ENCODE peak calls at places on chromosome X, in ten cellular contexts. One of them, this sample, is unnamed.

GRCh38 chrX:64097891-64098290 is 107.6 kb downstream of the AMER1 start:
- DNase-seq in GM06990: no peak
- DNase-seq in fibroblast of villous mesenchyme: no peak
- DNase-seq in AG10803: no peak
- DNase-seq in brain microvascular endothelial cell: no peak
- DNase-seq in cardiac fibroblast: no peak
- DNase-seq in heart left ventricle: no peak
- DNase-seq in ascending aorta: no peak
- DNase-seq in activated CD8-positive, alpha-beta T cell treated with anti-CD3 and anti-CD28 coated beads for 36 hours: peak; percentile 1
- DNase-seq in endothelial cell: no peak
- DNase-seq in this sample: no peak

GRCh38 chrX:38959736-38960534 is 158.7 kb downstream of the MID1IP1 start:
- DNase-seq in endothelial cell: no peak
- DNase-seq in brain microvascular endothelial cell: no peak
- DNase-seq in GM06990: no peak
- DNase-seq in ascending aorta: no peak
- DNase-seq in AG10803: peak; percentile 42
- DNase-seq in heart left ventricle: peak; percentile 6
- DNase-seq in activated CD8-positive, alpha-beta T cell treated with anti-CD3 and anti-CD28 coated beads for 36 hours: no peak
- DNase-seq in cardiac fibroblast: peak; percentile 67
- DNase-seq in fibroblast of villous mesenchyme: peak; percentile 16
- DNase-seq in this sample: no peak

GRCh38 chrX:15114865-15115566 is 154.9 kb downstream of the ASB9 start:
- DNase-seq in activated CD8-positive, alpha-beta T cell treated with anti-CD3 and anti-CD28 coated beads for 36 hours: no peak
- DNase-seq in heart left ventricle: no peak
- DNase-seq in ascending aorta: no peak
- DNase-seq in AG10803: no peak
- DNase-seq in fibroblast of villous mesenchyme: peak; percentile 0
- DNase-seq in GM06990: no peak
- DNase-seq in brain microvascular endothelial cell: no peak
- DNase-seq in endothelial cell: no peak
- DNase-seq in cardiac fibroblast: no peak
- DNase-seq in this sample: no peak

GRCh38 chrX:20606831-20607230 is 340.1 kb upstream of the RPS6KA3 start:
- DNase-seq in activated CD8-positive, alpha-beta T cell treated with anti-CD3 and anti-CD28 coated beads for 36 hours: no peak
- DNase-seq in ascending aorta: no peak
- DNase-seq in heart left ventricle: no peak
- DNase-seq in endothelial cell: no peak
- DNase-seq in fibroblast of villous mesenchyme: no peak
- DNase-seq in AG10803: no peak
- DNase-seq in cardiac fibroblast: no peak
- DNase-seq in GM06990: no peak
- DNase-seq in brain microvascular endothelial cell: no peak
- DNase-seq in this sample: no peak

GRCh38 chrX:14676431-14676830 is 147.1 kb downstream of the GLRA2 start:
- DNase-seq in ascending aorta: no peak
- DNase-seq in GM06990: no peak
- DNase-seq in fibroblast of villous mesenchyme: peak; percentile 11
- DNase-seq in AG10803: no peak
- DNase-seq in activated CD8-positive, alpha-beta T cell treated with anti-CD3 and anti-CD28 coated beads for 36 hours: no peak
- DNase-seq in endothelial cell: no peak
- DNase-seq in brain microvascular endothelial cell: no peak
- DNase-seq in heart left ventricle: no peak
- DNase-seq in cardiac fibroblast: peak; percentile 11
- DNase-seq in this sample: no peak

GRCh38 chrX:13167444-13168207 is 123.2 kb upstream of the FAM9C start:
- DNase-seq in AG10803: peak; percentile 69
- DNase-seq in heart left ventricle: peak; percentile 46
- DNase-seq in activated CD8-positive, alpha-beta T cell treated with anti-CD3 and anti-CD28 coated beads for 36 hours: peak; percentile 20
- DNase-seq in brain microvascular endothelial cell: no peak
- DNase-seq in fibroblast of villous mesenchyme: peak; percentile 46
- DNase-seq in cardiac fibroblast: peak; percentile 69
- DNase-seq in ascending aorta: no peak
- DNase-seq in GM06990: no peak
- DNase-seq in endothelial cell: no peak
- DNase-seq in this sample: peak; percentile 7

GRCh38 chrX:150854856-150855255 is 43.6 kb downstream of the CD99L2 start:
- DNase-seq in GM06990: no peak
- DNase-seq in cardiac fibroblast: no peak
- DNase-seq in brain microvascular endothelial cell: no peak
- DNase-seq in activated CD8-positive, alpha-beta T cell treated with anti-CD3 and anti-CD28 coated beads for 36 hours: no peak
- DNase-seq in fibroblast of villous mesenchyme: no peak
- DNase-seq in heart left ventricle: no peak
- DNase-seq in endothelial cell: no peak
- DNase-seq in AG10803: no peak
- DNase-seq in ascending aorta: no peak
- DNase-seq in this sample: no peak

GRCh38 chrX:132001127-132001526 is 22.0 kb upstream of the STK26 start:
- DNase-seq in endothelial cell: no peak
- DNase-seq in ascending aorta: no peak
- DNase-seq in cardiac fibroblast: no peak
- DNase-seq in activated CD8-positive, alpha-beta T cell treated with anti-CD3 and anti-CD28 coated beads for 36 hours: peak; percentile 43
- DNase-seq in brain microvascular endothelial cell: no peak
- DNase-seq in fibroblast of villous mesenchyme: no peak
- DNase-seq in GM06990: no peak
- DNase-seq in AG10803: no peak
- DNase-seq in heart left ventricle: no peak
- DNase-seq in this sample: no peak

GRCh38 chrX:19906293-19906692 is 18.9 kb upstream of the SH3KBP1 start:
- DNase-seq in AG10803: no peak
- DNase-seq in GM06990: no peak
- DNase-seq in brain microvascular endothelial cell: no peak
- DNase-seq in ascending aorta: no peak
- DNase-seq in endothelial cell: no peak
- DNase-seq in fibroblast of villous mesenchyme: no peak
- DNase-seq in heart left ventricle: no peak
- DNase-seq in activated CD8-positive, alpha-beta T cell treated with anti-CD3 and anti-CD28 coated beads for 36 hours: no peak
- DNase-seq in cardiac fibroblast: no peak
- DNase-seq in this sample: no peak

GRCh38 chrX:115504167-115504566 is 56.8 kb upstream of the PLS3 start:
- DNase-seq in heart left ventricle: no peak
- DNase-seq in cardiac fibroblast: no peak
- DNase-seq in ascending aorta: no peak
- DNase-seq in AG10803: no peak
- DNase-seq in fibroblast of villous mesenchyme: no peak
- DNase-seq in GM06990: peak; percentile 20
- DNase-seq in activated CD8-positive, alpha-beta T cell treated with anti-CD3 and anti-CD28 coated beads for 36 hours: no peak
- DNase-seq in brain microvascular endothelial cell: no peak
- DNase-seq in endothelial cell: no peak
- DNase-seq in this sample: no peak

GRCh38 chrX:54921427-54922021 is 900 bp downstream of the TRO start:
- DNase-seq in GM06990: peak; percentile 24
- DNase-seq in fibroblast of villous mesenchyme: peak; percentile 59
- DNase-seq in endothelial cell: peak; percentile 72
- DNase-seq in heart left ventricle: peak; percentile 67
- DNase-seq in cardiac fibroblast: peak; percentile 57
- DNase-seq in ascending aorta: no peak
- DNase-seq in AG10803: peak; percentile 52
- DNase-seq in brain microvascular endothelial cell: peak; percentile 50
- DNase-seq in activated CD8-positive, alpha-beta T cell treated with anti-CD3 and anti-CD28 coated beads for 36 hours: peak; percentile 56
- DNase-seq in this sample: peak; percentile 66

GRCh38 chrX:151776113-151776790 is 41.7 kb downstream of the CNGA2 start:
- DNase-seq in AG10803: peak; percentile 3
- DNase-seq in fibroblast of villous mesenchyme: no peak
- DNase-seq in brain microvascular endothelial cell: no peak
- DNase-seq in cardiac fibroblast: peak; percentile 12
- DNase-seq in heart left ventricle: peak; percentile 5
- DNase-seq in activated CD8-positive, alpha-beta T cell treated with anti-CD3 and anti-CD28 coated beads for 36 hours: no peak
- DNase-seq in endothelial cell: no peak
- DNase-seq in ascending aorta: no peak
- DNase-seq in GM06990: no peak
- DNase-seq in this sample: no peak

DNA sequence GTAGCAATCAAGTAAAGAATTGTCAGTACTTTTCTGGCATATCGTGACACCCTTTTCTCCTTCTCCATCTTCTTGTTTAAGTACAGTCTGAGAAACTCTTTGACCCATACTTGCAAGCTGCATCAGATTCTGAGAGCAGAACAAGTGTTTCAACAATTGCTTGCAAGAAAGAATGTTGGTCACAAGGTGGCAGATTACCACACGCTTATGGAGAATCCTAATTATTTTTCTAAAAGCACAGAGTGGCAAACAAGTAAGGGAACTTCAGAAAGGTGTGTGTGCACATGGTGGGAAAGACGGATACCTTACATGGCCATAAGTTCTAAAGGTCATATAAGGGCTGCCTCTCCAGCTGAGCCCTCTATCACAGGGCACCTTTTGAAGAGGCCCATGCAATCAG is 136.4 kb upstream of the FGF13 start:
- DNase-seq in cardiac fibroblast: peak; percentile 3
- DNase-seq in AG10803: peak; percentile 51
- DNase-seq in brain microvascular endothelial cell: no peak
- DNase-seq in activated CD8-positive, alpha-beta T cell treated with anti-CD3 and anti-CD28 coated beads for 36 hours: no peak
- DNase-seq in GM06990: no peak
- DNase-seq in heart left ventricle: no peak
- DNase-seq in fibroblast of villous mesenchyme: peak; percentile 32
- DNase-seq in endothelial cell: no peak
- DNase-seq in ascending aorta: no peak
- DNase-seq in this sample: no peak
- TF ChIP-seq CTCF in cardiac fibroblast: no peak
- TF ChIP-seq CTCF in AG10803: peak; percentile 50
- TF ChIP-seq CTCF in brain microvascular endothelial cell: no peak
- TF ChIP-seq CTCF in activated CD8-positive, alpha-beta T cell treated with anti-CD3 and anti-CD28 coated beads for 36 hours: no peak
- TF ChIP-seq CTCF in GM06990: no peak
- TF ChIP-seq CTCF in heart left ventricle: peak; percentile 14
- TF ChIP-seq CTCF in fibroblast of villous mesenchyme: peak; percentile 17
- TF ChIP-seq CTCF in endothelial cell: no peak
- TF ChIP-seq CTCF in ascending aorta: no peak
- TF ChIP-seq CTCF in this sample: no peak

DNA sequence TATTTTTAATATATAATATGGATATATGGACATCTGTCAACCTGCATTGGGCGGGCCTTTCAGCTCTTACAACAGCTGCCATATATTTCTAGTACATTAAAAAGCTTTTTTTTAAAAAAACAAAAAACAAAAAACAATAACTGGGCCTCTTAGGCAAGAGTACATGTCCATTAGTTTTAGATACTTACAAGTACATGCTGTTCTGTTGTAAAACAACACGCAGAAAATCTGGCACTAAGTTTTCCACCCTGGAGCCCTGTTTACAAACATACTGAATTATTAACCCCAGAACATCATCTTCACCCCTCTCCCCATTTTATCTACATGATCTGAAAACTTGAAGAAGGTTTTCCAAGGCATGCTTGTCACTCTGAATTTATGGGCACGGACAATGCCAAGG is 29.8 kb downstream of the RAI2 start:
- DNase-seq in fibroblast of villous mesenchyme: peak; percentile 12
- DNase-seq in endothelial cell: no peak
- DNase-seq in cardiac fibroblast: no peak
- DNase-seq in AG10803: no peak
- DNase-seq in brain microvascular endothelial cell: no peak
- DNase-seq in activated CD8-positive, alpha-beta T cell treated with anti-CD3 and anti-CD28 coated beads for 36 hours: no peak
- DNase-seq in heart left ventricle: no peak
- DNase-seq in GM06990: no peak
- DNase-seq in ascending aorta: no peak
- DNase-seq in this sample: no peak
- TF ChIP-seq CTCF in fibroblast of villous mesenchyme: no peak
- TF ChIP-seq CTCF in endothelial cell: no peak
- TF ChIP-seq CTCF in cardiac fibroblast: no peak
- TF ChIP-seq CTCF in AG10803: no peak
- TF ChIP-seq CTCF in brain microvascular endothelial cell: no peak
- TF ChIP-seq CTCF in activated CD8-positive, alpha-beta T cell treated with anti-CD3 and anti-CD28 coated beads for 36 hours: no peak
- TF ChIP-seq CTCF in heart left ventricle: no peak
- TF ChIP-seq CTCF in GM06990: no peak
- TF ChIP-seq CTCF in ascending aorta: no peak
- TF ChIP-seq CTCF in this sample: no peak

GRCh38 chrX:72568406-72569092 is 4.1 kb downstream of the HDAC8 start:
- DNase-seq in activated CD8-positive, alpha-beta T cell treated with anti-CD3 and anti-CD28 coated beads for 36 hours: no peak
- DNase-seq in cardiac fibroblast: peak; percentile 67
- DNase-seq in heart left ventricle: no peak
- DNase-seq in AG10803: no peak
- DNase-seq in fibroblast of villous mesenchyme: peak; percentile 17
- DNase-seq in endothelial cell: no peak
- DNase-seq in ascending aorta: no peak
- DNase-seq in brain microvascular endothelial cell: peak; percentile 56
- DNase-seq in GM06990: no peak
- DNase-seq in this sample: no peak

GRCh38 chrX:72569786-72570185 is 2.9 kb downstream of the HDAC8 start:
- DNase-seq in brain microvascular endothelial cell: peak; percentile 63
- DNase-seq in fibroblast of villous mesenchyme: peak; percentile 25
- DNase-seq in heart left ventricle: no peak
- DNase-seq in endothelial cell: no peak
- DNase-seq in ascending aorta: no peak
- DNase-seq in activated CD8-positive, alpha-beta T cell treated with anti-CD3 and anti-CD28 coated beads for 36 hours: peak; percentile 33
- DNase-seq in GM06990: no peak
- DNase-seq in AG10803: peak; percentile 36
- DNase-seq in cardiac fibroblast: peak; percentile 90
- DNase-seq in this sample: no peak

GRCh38 chrX:72572248-72573157 is at the start of gene HDAC8:
- DNase-seq in fibroblast of villous mesenchyme: peak; percentile 80
- DNase-seq in ascending aorta: no peak
- DNase-seq in GM06990: peak; percentile 61
- DNase-seq in cardiac fibroblast: peak; percentile 91
- DNase-seq in activated CD8-positive, alpha-beta T cell treated with anti-CD3 and anti-CD28 coated beads for 36 hours: peak; percentile 67
- DNase-seq in heart left ventricle: peak; percentile 61
- DNase-seq in brain microvascular endothelial cell: peak; percentile 73
- DNase-seq in endothelial cell: peak; percentile 43
- DNase-seq in AG10803: peak; percentile 79
- DNase-seq in this sample: peak; percentile 67

GRCh38 chrX:72576161-72576896 is 3.7 kb upstream of the HDAC8 start:
- DNase-seq in ascending aorta: no peak
- DNase-seq in heart left ventricle: no peak
- DNase-seq in brain microvascular endothelial cell: peak; percentile 37
- DNase-seq in AG10803: peak; percentile 43
- DNase-seq in activated CD8-positive, alpha-beta T cell treated with anti-CD3 and anti-CD28 coated beads for 36 hours: no peak
- DNase-seq in GM06990: no peak
- DNase-seq in cardiac fibroblast: peak; percentile 84
- DNase-seq in endothelial cell: no peak
- DNase-seq in fibroblast of villous mesenchyme: peak; percentile 77
- DNase-seq in this sample: no peak

GRCh38 chrX:72573158-72573511 is 492 bp upstream of the HDAC8 start:
- DNase-seq in brain microvascular endothelial cell: no peak
- DNase-seq in GM06990: no peak
- DNase-seq in ascending aorta: no peak
- DNase-seq in AG10803: no peak
- DNase-seq in fibroblast of villous mesenchyme: no peak
- DNase-seq in heart left ventricle: no peak
- DNase-seq in endothelial cell: no peak
- DNase-seq in activated CD8-positive, alpha-beta T cell treated with anti-CD3 and anti-CD28 coated beads for 36 hours: no peak
- DNase-seq in cardiac fibroblast: no peak
- DNase-seq in this sample: no peak
- TF ChIP-seq CTCF in brain microvascular endothelial cell: no peak
- TF ChIP-seq CTCF in GM06990: no peak
- TF ChIP-seq CTCF in ascending aorta: no peak
- TF ChIP-seq CTCF in AG10803: no peak
- TF ChIP-seq CTCF in fibroblast of villous mesenchyme: no peak
- TF ChIP-seq CTCF in heart left ventricle: no peak
- TF ChIP-seq CTCF in endothelial cell: no peak
- TF ChIP-seq CTCF in activated CD8-positive, alpha-beta T cell treated with anti-CD3 and anti-CD28 coated beads for 36 hours: no peak
- TF ChIP-seq CTCF in cardiac fibroblast: no peak
- TF ChIP-seq CTCF in this sample: no peak

GRCh38 chrX:81957900-81958545 is 756.1 kb downstream of the SH3BGRL start:
- DNase-seq in fibroblast of villous mesenchyme: no peak
- DNase-seq in heart left ventricle: no peak
- DNase-seq in cardiac fibroblast: peak; percentile 1
- DNase-seq in endothelial cell: no peak
- DNase-seq in GM06990: no peak
- DNase-seq in activated CD8-positive, alpha-beta T cell treated with anti-CD3 and anti-CD28 coated beads for 36 hours: peak; percentile 1
- DNase-seq in brain microvascular endothelial cell: no peak
- DNase-seq in ascending aorta: no peak
- DNase-seq in AG10803: no peak
- DNase-seq in this sample: peak; percentile 17
- TF ChIP-seq CTCF in fibroblast of villous mesenchyme: no peak
- TF ChIP-seq CTCF in heart left ventricle: peak; percentile 24
- TF ChIP-seq CTCF in cardiac fibroblast: no peak
- TF ChIP-seq CTCF in endothelial cell: no peak
- TF ChIP-seq CTCF in GM06990: peak; percentile 53
- TF ChIP-seq CTCF in activated CD8-positive, alpha-beta T cell treated with anti-CD3 and anti-CD28 coated beads for 36 hours: peak; percentile 26
- TF ChIP-seq CTCF in brain microvascular endothelial cell: no peak
- TF ChIP-seq CTCF in ascending aorta: no peak
- TF ChIP-seq CTCF in AG10803: no peak
- TF ChIP-seq CTCF in this sample: peak; percentile 19

GRCh38 chrX:34891391-34891790 is 51.2 kb upstream of the FAM47B start:
- DNase-seq in brain microvascular endothelial cell: no peak
- DNase-seq in endothelial cell: no peak
- DNase-seq in AG10803: no peak
- DNase-seq in cardiac fibroblast: no peak
- DNase-seq in ascending aorta: no peak
- DNase-seq in GM06990: no peak
- DNase-seq in fibroblast of villous mesenchyme: no peak
- DNase-seq in activated CD8-positive, alpha-beta T cell treated with anti-CD3 and anti-CD28 coated beads for 36 hours: no peak
- DNase-seq in heart left ventricle: no peak
- DNase-seq in this sample: no peak
- TF ChIP-seq CTCF in brain microvascular endothelial cell: no peak
- TF ChIP-seq CTCF in endothelial cell: no peak
- TF ChIP-seq CTCF in AG10803: no peak
- TF ChIP-seq CTCF in cardiac fibroblast: no peak
- TF ChIP-seq CTCF in ascending aorta: no peak
- TF ChIP-seq CTCF in GM06990: no peak
- TF ChIP-seq CTCF in fibroblast of villous mesenchyme: no peak
- TF ChIP-seq CTCF in activated CD8-positive, alpha-beta T cell treated with anti-CD3 and anti-CD28 coated beads for 36 hours: no peak
- TF ChIP-seq CTCF in heart left ventricle: no peak
- TF ChIP-seq CTCF in this sample: no peak